ENCODE peak calls at places on chromosomes 5 and 9, in four cellular contexts. C is heart left ventricle, F is aorta, W is upper lobe of right lung. U is an unnamed sample.

GRCh38 chr5:111337133-111337532 is 112.9 kb downstream of the CAMK4 start:
- ATAC-seq in F (no peak), W (no peak), C (no peak), U (no peak)

GRCh38 chr9:72943844-72944462 is 8.9 kb downstream of the ALDH1A1 start:
- ATAC-seq in C (no peak), W (no peak), F (no peak), U (no peak)

GRCh38 chr9:75451505-75451904 is 363.2 kb downstream of the OSTF1 start:
- ATAC-seq in W (peak), F (peak), C (peak), U (no peak)

GRCh38 chr5:150989695-150990094 is 30.7 kb upstream of the GPX3 start:
- ATAC-seq in W (peak), F (no peak), C (no peak), U (no peak)

GRCh38 chr5:109455598-109456096 is 45.9 kb upstream of the PJA2 start:
- ATAC-seq in C (peak), W (peak), F (peak), U (peak)

GRCh38 chr5:122951658-122952057 is 84.9 kb downstream of the PPIC start:
- ATAC-seq in W (no peak), F (no peak), C (no peak), U (no peak)

GRCh38 chr5:167285591-167285990 is 1005.9 kb upstream of the WWC1 start:
- ATAC-seq in C (no peak), F (no peak), W (no peak), U (no peak)

GRCh38 chr5:59328801-59329296 is 564.7 kb downstream of the PDE4D start:
- ATAC-seq in C (peak), W (no peak), F (no peak), U (no peak)

GRCh38 chr5:91296691-91297143 is 86.4 kb downstream of the ARRDC3 start:
- ATAC-seq in C (peak), F (peak), W (peak), U (peak)

GRCh38 chr5:139014726-139015125 is 139.6 kb upstream of the LRRTM2 start:
- ATAC-seq in F (no peak), W (peak), C (no peak), U (no peak)

GRCh38 chr9:99464568-99464967 is 242.5 kb downstream of the SEC61B start:
- ATAC-seq in F (no peak), C (no peak), W (no peak), U (peak)

GRCh38 chr9:133492061-133493021 is 13.4 kb upstream of the SLC2A6 start:
- ATAC-seq in W (peak), F (peak), C (peak), U (peak)

GRCh38 chr5:120164037-120164436 is 300.1 kb upstream of the PRR16 start:
- ATAC-seq in F (no peak), W (no peak), C (no peak), U (no peak)

GRCh38 chr5:163460562-163461176 is at the start of gene HMMR:
- ATAC-seq in C (no peak), F (no peak), W (no peak), U (no peak)

GRCh38 chr9:137457406-137458193 is 1.5 kb downstream of the NSMF start:
- ATAC-seq in W (no peak), F (peak), C (no peak), U (no peak)

GRCh38 chr9:35725362-35725761 is 6.6 kb downstream of the TLN1 start:
- ATAC-seq in C (no peak), W (no peak), F (no peak), U (no peak)

GRCh38 chr5:2496126-2496525 is 255.4 kb downstream of the IRX2 start:
- ATAC-seq in C (no peak), W (no peak), F (no peak), U (no peak)

GRCh38 chr5:170313344-170313743 is 15.8 kb upstream of the LCP2 start:
- ATAC-seq in W (no peak), F (no peak), C (no peak), U (no peak)

GRCh38 chr5:82109013-82109412 is 137.2 kb downstream of the ATG10 start:
- ATAC-seq in W (no peak), C (no peak), F (no peak), U (no peak)

GRCh38 chr5:80711216-80711615 is 56.4 kb upstream of the DHFR start:
- ATAC-seq in C (no peak), F (no peak), W (no peak), U (no peak)

GRCh38 chr9:129281506-129282145 is 103.6 kb upstream of the IER5L start:
- ATAC-seq in C (no peak), W (no peak), F (no peak), U (no peak)

GRCh38 chr9:110919609-110920008 is 118.7 kb downstream of the LPAR1 start:
- ATAC-seq in W (peak), C (no peak), F (peak), U (peak)

GRCh38 chr5:99020698-99021048 is 91.9 kb upstream of the CHD1 start:
- ATAC-seq in F (no peak), W (no peak), C (no peak), U (no peak)

GRCh38 chr9:136645903-136646754 is 16.6 kb upstream of the EGFL7 start:
- ATAC-seq in F (peak), W (peak), C (peak), U (peak)

GRCh38 chr5:117394506-117395157 is 820.0 kb upstream of the SEMA6A start:
- ATAC-seq in C (no peak), W (no peak), F (no peak), U (no peak)

GRCh38 chr9:108039491-108039890 is 549.9 kb upstream of the KLF4 start:
- ATAC-seq in C (no peak), F (no peak), W (no peak), U (no peak)

GRCh38 chr5:107564896-107565295 is 105.8 kb downstream of the EFNA5 start:
- ATAC-seq in W (no peak), C (no peak), F (no peak), U (no peak)

GRCh38 chr5:144297083-144297482 is 126.4 kb downstream of the KCTD16 start:
- ATAC-seq in C (no peak), W (no peak), F (no peak), U (no peak)

GRCh38 chr5:123582570-123583293 is 70.8 kb downstream of the CSNK1G3 start:
- ATAC-seq in F (no peak), C (peak), W (peak), U (no peak)

GRCh38 chr9:95516221-95516735 is 493 bp downstream of the PTCH1 start:
- ATAC-seq in W (peak), C (peak), F (no peak), U (peak)